ENCODE peak calls at places on chromosome 9, in nine cellular contexts. F, L, M, G, S, K, E, H and V are unnamed samples.

GRCh38 chr9:21696411-21696865 is 106.0 kb upstream of the MTAP start:
- DNase-seq in K (no peak), M (no peak), E (no peak), G (no peak), F (no peak), L (no peak), H (no peak), S (no peak), V (no peak)

GRCh38 chr9:93288891-93289883 is 105.2 kb downstream of the WNK2 start:
- DNase-seq in G (no peak), M (no peak), F (peak), L (peak), E (no peak), H (no peak), K (no peak), S (no peak), V (no peak)

GRCh38 chr9:107044872-107045271 is 181.9 kb downstream of the ZNF462 start:
- DNase-seq in K (no peak), L (no peak), F (no peak), G (no peak), E (no peak), H (no peak), S (no peak), M (no peak), V (peak)

GRCh38 chr9:128115187-128116103 is 12.1 kb downstream of the PTGES2 start:
- DNase-seq in S (no peak), M (no peak), F (peak), E (no peak), L (no peak), H (no peak), K (no peak), G (no peak), V (no peak)

GRCh38 chr9:133237271-133237731 is 28.3 kb upstream of the OBP2B start:
- DNase-seq in M (no peak), K (peak), F (no peak), G (no peak), E (no peak), S (no peak), L (no peak), H (no peak), V (no peak)

GRCh38 chr9:93594041-93594756 is 17.8 kb downstream of the PHF2 start:
- DNase-seq in F (peak), H (no peak), S (no peak), E (no peak), M (no peak), L (no peak), G (no peak), K (no peak), V (no peak)

GRCh38 chr9:84759300-84759750 is 89.8 kb downstream of the NTRK2 start:
- DNase-seq in E (no peak), L (peak), F (no peak), M (no peak), H (no peak), S (no peak), K (no peak), G (no peak), V (no peak)

GRCh38 chr9:3032898-3033297 is 189.0 kb upstream of the PUM3 start:
- DNase-seq in S (no peak), L (no peak), E (no peak), F (no peak), K (no peak), M (no peak), H (no peak), G (no peak), V (no peak)

GRCh38 chr9:130356877-130357584 is 87.7 kb upstream of the ASS1 start:
- DNase-seq in L (no peak), H (no peak), K (no peak), E (no peak), F (no peak), G (no peak), S (no peak), M (no peak), V (no peak)

GRCh38 chr9:130544364-130544763 is 35.0 kb upstream of the FUBP3 start:
- DNase-seq in G (no peak), H (no peak), E (no peak), M (no peak), L (no peak), F (no peak), K (no peak), S (no peak), V (no peak)

GRCh38 chr9:96447406-96447805 is 2.6 kb upstream of the HABP4 start:
- DNase-seq in F (no peak), M (no peak), L (no peak), E (no peak), G (no peak), S (no peak), K (no peak), H (no peak), V (no peak)

GRCh38 chr9:13568851-13569618 is 289.5 kb upstream of the MPDZ start:
- DNase-seq in L (peak), H (peak), K (peak), S (no peak), F (no peak), M (peak), G (no peak), E (no peak), V (no peak)

GRCh38 chr9:107636596-107637405 is 147.2 kb upstream of the KLF4 start:
- DNase-seq in L (no peak), M (no peak), H (no peak), S (no peak), E (no peak), K (peak), G (no peak), F (no peak), V (peak)

GRCh38 chr9:110128664-110129329 is 79.2 kb downstream of the C9orf152 start:
- DNase-seq in K (no peak), H (no peak), F (no peak), S (no peak), E (no peak), G (no peak), L (peak), M (no peak), V (no peak)

GRCh38 chr9:79120533-79121315 is 451.0 kb upstream of the TLE4 start:
- DNase-seq in M (no peak), H (no peak), K (no peak), L (no peak), E (no peak), S (no peak), G (no peak), F (no peak), V (no peak)

GRCh38 chr9:68725070-68725469 is 20.0 kb downstream of the PIP5K1B start:
- DNase-seq in S (no peak), M (no peak), G (no peak), K (no peak), E (no peak), L (no peak), H (no peak), F (no peak), V (no peak)

GRCh38 chr9:127519301-127520166 is 68.2 kb downstream of the LRSAM1 start:
- DNase-seq in F (peak), L (peak), E (no peak), S (no peak), H (peak), K (no peak), M (peak), G (peak), V (peak)

GRCh38 chr9:35836595-35836994 is 7.6 kb downstream of the TMEM8B start:
- DNase-seq in S (no peak), H (no peak), G (no peak), M (no peak), F (peak), L (no peak), E (no peak), K (no peak), V (no peak)

GRCh38 chr9:2876320-2876719 is 32.4 kb upstream of the PUM3 start:
- DNase-seq in E (no peak), M (no peak), K (no peak), F (no peak), H (no peak), G (no peak), S (no peak), L (no peak), V (no peak)